ENCODE peak calls at places on chromosomes 4 and X, in five cellular contexts. K is kidney; Q is stimulated activated CD4-positive, alpha-beta T cell treated with anti-CD3 and anti-CD28 coated beads, Interleukin-2, amount 100 ng/mL, for 48 hours; T is COR-L47; X is T-helper 2 cell. E is an unnamed sample.

GRCh38 chr4:41878991-41879491 is 56.2 kb upstream of the TMEM33 start:
- DNase-seq in Q (no peak), X (no peak), T (no peak), K (no peak), E (no peak)

GRCh38 chrX:153974003-153974725 is 1.6 kb downstream of the TMEM187 start:
- DNase-seq in X (no peak), K (peak; percentile 78), Q (no peak), T (no peak), E (no peak)

GRCh38 chr4:82584921-82585320 is 23.1 kb upstream of the TMEM150C start:
- DNase-seq in K (no peak), Q (no peak), X (no peak), T (no peak), E (no peak)

GRCh38 chr4:166458756-166459155 is 585.7 kb downstream of the TLL1 start:
- DNase-seq in K (no peak), T (no peak), Q (no peak), X (no peak), E (no peak)

GRCh38 chrX:9349572-9350259 is 115.1 kb upstream of the TBL1X start:
- DNase-seq in X (no peak), T (no peak), K (no peak), Q (no peak), E (no peak)

GRCh38 chr4:156805696-156806095 is 165.9 kb downstream of the PDGFC start:
- DNase-seq in Q (no peak), X (no peak), T (peak; percentile 1), K (no peak), E (no peak)

GRCh38 chrX:46327229-46328081 is 217.8 kb downstream of the ZNF674 start:
- DNase-seq in X (no peak), K (peak; percentile 77), Q (no peak), T (no peak), E (no peak)

GRCh38 chr4:26124753-26125236 is 196.0 kb upstream of the RBPJ start:
- DNase-seq in T (no peak), K (no peak), Q (no peak), X (no peak), E (no peak)

GRCh38 chr4:1767058-1767769 is 25.9 kb upstream of the FGFR3 start:
- DNase-seq in T (no peak), K (no peak), X (no peak), Q (no peak), E (no peak)

GRCh38 chr4:187711586-187711985 is 284.0 kb upstream of the ZFP42 start:
- DNase-seq in X (no peak), K (no peak), Q (no peak), T (no peak), E (no peak)

GRCh38 chr4:155094421-155094820 is 114.0 kb upstream of the NPY2R start:
- DNase-seq in X (no peak), Q (no peak), T (no peak), K (no peak), E (no peak)

GRCh38 chrX:85379174-85379907 is at the start of gene POF1B:
- DNase-seq in X (peak; percentile 0), T (peak; percentile 55), Q (no peak), K (no peak), E (no peak)

GRCh38 chrX:110965409-110965808 is 130.6 kb upstream of the PAK3 start:
- DNase-seq in T (no peak), X (no peak), Q (no peak), K (no peak), E (no peak)

GRCh38 chr4:140242357-140243284 is 88.6 kb upstream of the MAML3 start:
- DNase-seq in Q (no peak), T (no peak), K (no peak), X (peak; percentile 61), E (peak; percentile 10)

GRCh38 chrX:57573754-57574153 is 18.1 kb upstream of the ZXDB start:
- DNase-seq in Q (no peak), T (no peak), K (no peak), X (peak; percentile 20), E (no peak)

GRCh38 chr4:153542131-153542530 is 76.0 kb downstream of the TMEM131L start:
- DNase-seq in X (no peak), Q (no peak), K (no peak), T (no peak), E (no peak)

GRCh38 chr4:55491486-55491885 is 55.2 kb downstream of the CLOCK start:
- DNase-seq in X (no peak), T (no peak), Q (no peak), K (no peak), E (no peak)

GRCh38 chrX:142994988-142995387 is 30.7 kb upstream of the SPANXN4 start:
- DNase-seq in T (no peak), X (no peak), Q (no peak), K (no peak), E (no peak)

GRCh38 chr4:155758500-155759371 is at the start of gene GUCY1B1:
- DNase-seq in T (peak; percentile 77), X (peak; percentile 78), K (peak; percentile 98), Q (peak; percentile 28), E (peak; percentile 77)

GRCh38 chr4:94588900-94589693 is 137.4 kb downstream of the PDLIM5 start:
- DNase-seq in Q (no peak), T (no peak), X (no peak), K (no peak), E (no peak)

GRCh38 chr4:125331116-125331515 is 16.4 kb downstream of the FAT4 start:
- DNase-seq in K (no peak), T (no peak), Q (no peak), X (no peak), E (no peak)

GRCh38 chr4:56786955-56787354 is 34.5 kb downstream of the SPINK2 start:
- DNase-seq in X (no peak), T (peak; percentile 54), K (peak; percentile 91), Q (no peak), E (no peak)

GRCh38 chrX:88853925-88854324 is 106.9 kb downstream of the CPXCR1 start:
- DNase-seq in K (no peak), T (no peak), X (no peak), Q (no peak), E (no peak)

GRCh38 chr4:86565641-86566040 is 28.5 kb upstream of the PTPN13 start:
- DNase-seq in Q (no peak), X (no peak), T (no peak), K (no peak), E (no peak)

GRCh38 chr4:146134761-146135160 is 40.8 kb upstream of the LSM6 start:
- DNase-seq in Q (no peak), K (no peak), X (no peak), T (peak; percentile 98), E (no peak)